ENCODE peak calls at places on chromosome X, in four cellular contexts. One of them, this sample, is unnamed.

GRCh38 chrX:152635941-152636340 is 1.8 kb upstream of the GABRQ start:
- DNase-seq in mesendoderm: peak
- DNase-seq in neuronal stem cell: peak
- DNase-seq in IMR-90: peak
- DNase-seq in this sample: peak

GRCh38 chrX:7889680-7890079 is 37.5 kb downstream of the PNPLA4 start:
- DNase-seq in IMR-90: peak
- DNase-seq in neuronal stem cell: no peak
- DNase-seq in mesendoderm: no peak
- DNase-seq in this sample: peak

GRCh38 chrX:149630681-149631292 is 805 bp downstream of the TMEM185A start:
- DNase-seq in IMR-90: peak
- DNase-seq in mesendoderm: no peak
- DNase-seq in neuronal stem cell: no peak
- DNase-seq in this sample: no peak

GRCh38 chrX:24169211-24169610 is 19.7 kb downstream of the ZFX start:
- DNase-seq in neuronal stem cell: no peak
- DNase-seq in IMR-90: no peak
- DNase-seq in mesendoderm: no peak
- DNase-seq in this sample: no peak

GRCh38 chrX:73683236-73683859 is 120.4 kb downstream of the CHIC1 start:
- DNase-seq in IMR-90: no peak
- DNase-seq in mesendoderm: no peak
- DNase-seq in neuronal stem cell: no peak
- DNase-seq in this sample: no peak

GRCh38 chrX:108036298-108036973 is 8.4 kb upstream of the VSIG1 start:
- DNase-seq in neuronal stem cell: no peak
- DNase-seq in IMR-90: peak
- DNase-seq in mesendoderm: peak
- DNase-seq in this sample: peak

GRCh38 chrX:17380221-17380620 is 5.2 kb downstream of the NHS start:
- DNase-seq in neuronal stem cell: no peak
- DNase-seq in mesendoderm: no peak
- DNase-seq in IMR-90: no peak
- DNase-seq in this sample: no peak

GRCh38 chrX:2933125-2933900 is 4.2 kb upstream of the ARSD start:
- DNase-seq in IMR-90: no peak
- DNase-seq in neuronal stem cell: no peak
- DNase-seq in mesendoderm: no peak
- DNase-seq in this sample: no peak

GRCh38 chrX:111095974-111096870 is at the start of gene PAK3:
- DNase-seq in mesendoderm: peak
- DNase-seq in IMR-90: peak
- DNase-seq in neuronal stem cell: peak
- DNase-seq in this sample: no peak

GRCh38 chrX:109347618-109348017 is 134.3 kb downstream of the GUCY2F start:
- DNase-seq in IMR-90: peak
- DNase-seq in neuronal stem cell: no peak
- DNase-seq in mesendoderm: peak
- DNase-seq in this sample: peak

GRCh38 chrX:45801554-45801953 is 600.9 kb upstream of the DIPK2B start:
- DNase-seq in IMR-90: peak
- DNase-seq in neuronal stem cell: no peak
- DNase-seq in mesendoderm: no peak
- DNase-seq in this sample: peak

GRCh38 chrX:41022579-41022978 is 62.7 kb upstream of the USP9X start:
- DNase-seq in neuronal stem cell: no peak
- DNase-seq in mesendoderm: no peak
- DNase-seq in IMR-90: peak
- DNase-seq in this sample: peak

GRCh38 chrX:49291615-49292337 is 11.7 kb upstream of the GAGE10 start:
- DNase-seq in neuronal stem cell: peak
- DNase-seq in IMR-90: peak
- DNase-seq in mesendoderm: peak
- DNase-seq in this sample: peak

GRCh38 chrX:107565916-107566602 is 62.3 kb upstream of the PRPS1 start:
- DNase-seq in neuronal stem cell: peak
- DNase-seq in IMR-90: peak
- DNase-seq in mesendoderm: peak
- DNase-seq in this sample: no peak

GRCh38 chrX:124829930-124830329 is 483.6 kb downstream of the SH2D1A start:
- DNase-seq in mesendoderm: no peak
- DNase-seq in IMR-90: no peak
- DNase-seq in neuronal stem cell: no peak
- DNase-seq in this sample: no peak

GRCh38 chrX:53088136-53088974 is 5.6 kb upstream of the KANTR start:
- DNase-seq in mesendoderm: peak
- DNase-seq in neuronal stem cell: no peak
- DNase-seq in IMR-90: peak
- DNase-seq in this sample: peak

GRCh38 chrX:1909419-1910206 is 294.8 kb downstream of the ASMT start:
- DNase-seq in mesendoderm: no peak
- DNase-seq in IMR-90: no peak
- DNase-seq in neuronal stem cell: no peak
- DNase-seq in this sample: no peak

GRCh38 chrX:1910207-1910470 is 295.3 kb downstream of the ASMT start:
- DNase-seq in mesendoderm: no peak
- DNase-seq in IMR-90: no peak
- DNase-seq in neuronal stem cell: no peak
- DNase-seq in this sample: no peak

GRCh38 chrX:1914606-1915365 is 299.9 kb downstream of the ASMT start:
- DNase-seq in mesendoderm: peak
- DNase-seq in neuronal stem cell: no peak
- DNase-seq in IMR-90: no peak
- DNase-seq in this sample: no peak

GRCh38 chrX:1911401-1912131 is 296.7 kb downstream of the ASMT start:
- DNase-seq in IMR-90: no peak
- DNase-seq in neuronal stem cell: no peak
- DNase-seq in mesendoderm: no peak
- DNase-seq in this sample: no peak

DNA sequence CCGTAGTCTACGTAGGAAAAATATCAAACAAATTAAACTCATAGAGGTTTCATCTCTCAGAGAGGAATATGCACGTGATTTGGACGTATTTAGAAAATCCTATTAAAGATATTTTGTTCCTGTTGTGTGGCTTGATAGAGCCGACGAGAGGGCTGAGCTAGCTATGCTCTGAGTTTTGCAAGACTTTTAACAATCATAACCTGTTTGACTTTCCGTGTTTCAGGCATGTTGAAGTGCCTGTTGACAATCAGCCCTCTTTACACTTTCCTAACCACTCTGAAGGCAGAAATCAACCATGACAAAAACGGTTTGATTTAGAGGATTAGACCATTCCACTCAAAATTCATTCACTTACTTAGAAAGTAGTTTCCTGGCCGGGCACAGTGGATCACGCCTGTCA is 297.3 kb downstream of the ASMT start:
- DNase-seq in neuronal stem cell: no peak
- DNase-seq in IMR-90: no peak
- DNase-seq in mesendoderm: no peak
- DNase-seq in this sample: no peak
- H3K23ac ChIP-seq in neuronal stem cell: no peak
- H3K23ac ChIP-seq in IMR-90: no peak
- H3K23ac ChIP-seq in mesendoderm: no peak
- H3K23ac ChIP-seq in this sample: no peak

GRCh38 chrX:71910526-71911022 is at the start of gene NHSL2:
- DNase-seq in neuronal stem cell: peak
- DNase-seq in mesendoderm: peak
- DNase-seq in IMR-90: peak
- DNase-seq in this sample: no peak

GRCh38 chrX:71911023-71911730 is 532 bp downstream of the NHSL2 start:
- DNase-seq in mesendoderm: peak
- DNase-seq in neuronal stem cell: peak
- DNase-seq in IMR-90: no peak
- DNase-seq in this sample: no peak

GRCh38 chrX:71911731-71912050 is 1.0 kb downstream of the NHSL2 start:
- DNase-seq in neuronal stem cell: no peak
- DNase-seq in mesendoderm: peak
- DNase-seq in IMR-90: no peak
- DNase-seq in this sample: no peak

GRCh38 chrX:71913156-71913950 is 2.7 kb downstream of the NHSL2 start:
- DNase-seq in mesendoderm: no peak
- DNase-seq in IMR-90: no peak
- DNase-seq in neuronal stem cell: no peak
- DNase-seq in this sample: no peak

DNA sequence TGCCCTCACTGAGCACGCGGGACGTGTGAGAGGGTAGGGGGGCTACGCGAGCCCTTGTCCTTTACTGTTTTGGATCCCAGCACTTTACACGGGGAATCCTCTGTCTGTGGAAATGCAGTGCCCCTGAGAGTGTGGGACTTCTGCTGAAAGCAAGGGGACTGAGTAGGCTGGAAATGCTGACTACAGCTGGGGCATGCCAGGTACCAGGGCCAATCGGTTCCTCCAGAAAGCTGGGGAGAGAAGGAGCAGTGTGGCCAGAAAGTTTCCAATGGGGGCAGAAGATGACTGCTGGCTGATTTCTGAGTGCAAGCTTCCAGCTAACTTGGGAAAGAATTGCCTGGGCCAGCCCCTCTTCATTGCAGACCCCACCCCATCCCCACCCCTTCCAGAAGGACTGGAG is 1.5 kb downstream of the NHSL2 start:
- DNase-seq in mesendoderm: peak
- DNase-seq in IMR-90: no peak
- DNase-seq in neuronal stem cell: no peak
- DNase-seq in this sample: no peak
- H3K18ac ChIP-seq in mesendoderm: peak
- H3K18ac ChIP-seq in IMR-90: no peak
- H3K18ac ChIP-seq in neuronal stem cell: peak
- H3K18ac ChIP-seq in this sample: no peak

GRCh38 chrX:140502491-140503229 is 2.2 kb downstream of the SOX3 start:
- DNase-seq in mesendoderm: peak
- DNase-seq in IMR-90: no peak
- DNase-seq in neuronal stem cell: no peak
- DNase-seq in this sample: no peak

GRCh38 chrX:140501940-140502468 is 2.9 kb downstream of the SOX3 start:
- DNase-seq in neuronal stem cell: no peak
- DNase-seq in mesendoderm: peak
- DNase-seq in IMR-90: no peak
- DNase-seq in this sample: no peak

GRCh38 chrX:140503230-140503585 is 1.7 kb downstream of the SOX3 start:
- DNase-seq in mesendoderm: no peak
- DNase-seq in neuronal stem cell: no peak
- DNase-seq in IMR-90: no peak
- DNase-seq in this sample: no peak

GRCh38 chrX:140501321-140501720 is 3.5 kb downstream of the SOX3 start:
- DNase-seq in IMR-90: no peak
- DNase-seq in neuronal stem cell: no peak
- DNase-seq in mesendoderm: peak
- DNase-seq in this sample: no peak

DNA sequence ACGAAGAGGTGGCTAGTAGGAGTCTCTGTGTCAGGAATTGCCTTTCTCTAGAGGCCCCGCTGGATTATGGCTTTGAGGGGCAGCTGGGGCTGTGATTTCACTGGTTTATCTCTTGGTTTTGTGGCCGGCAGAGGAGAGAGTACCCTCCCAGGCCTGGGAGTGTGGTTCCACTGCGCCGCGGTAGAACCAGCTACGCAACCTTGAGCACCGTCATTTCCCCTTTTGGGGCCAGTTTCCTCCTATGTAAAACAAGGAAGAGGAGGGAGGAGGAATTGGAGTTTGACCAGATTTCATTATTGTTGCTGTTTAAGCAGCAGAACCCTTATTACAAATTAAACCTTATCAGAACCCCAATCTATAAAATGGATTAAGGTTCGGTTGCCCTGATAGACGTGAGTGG is 4.4 kb downstream of the SOX3 start:
- DNase-seq in mesendoderm: no peak
- DNase-seq in neuronal stem cell: no peak
- DNase-seq in IMR-90: no peak
- DNase-seq in this sample: no peak
- H3K4me2 ChIP-seq in mesendoderm: no peak
- H3K4me2 ChIP-seq in neuronal stem cell: no peak
- H3K4me2 ChIP-seq in IMR-90: no peak
- H3K4me2 ChIP-seq in this sample: no peak

DNA sequence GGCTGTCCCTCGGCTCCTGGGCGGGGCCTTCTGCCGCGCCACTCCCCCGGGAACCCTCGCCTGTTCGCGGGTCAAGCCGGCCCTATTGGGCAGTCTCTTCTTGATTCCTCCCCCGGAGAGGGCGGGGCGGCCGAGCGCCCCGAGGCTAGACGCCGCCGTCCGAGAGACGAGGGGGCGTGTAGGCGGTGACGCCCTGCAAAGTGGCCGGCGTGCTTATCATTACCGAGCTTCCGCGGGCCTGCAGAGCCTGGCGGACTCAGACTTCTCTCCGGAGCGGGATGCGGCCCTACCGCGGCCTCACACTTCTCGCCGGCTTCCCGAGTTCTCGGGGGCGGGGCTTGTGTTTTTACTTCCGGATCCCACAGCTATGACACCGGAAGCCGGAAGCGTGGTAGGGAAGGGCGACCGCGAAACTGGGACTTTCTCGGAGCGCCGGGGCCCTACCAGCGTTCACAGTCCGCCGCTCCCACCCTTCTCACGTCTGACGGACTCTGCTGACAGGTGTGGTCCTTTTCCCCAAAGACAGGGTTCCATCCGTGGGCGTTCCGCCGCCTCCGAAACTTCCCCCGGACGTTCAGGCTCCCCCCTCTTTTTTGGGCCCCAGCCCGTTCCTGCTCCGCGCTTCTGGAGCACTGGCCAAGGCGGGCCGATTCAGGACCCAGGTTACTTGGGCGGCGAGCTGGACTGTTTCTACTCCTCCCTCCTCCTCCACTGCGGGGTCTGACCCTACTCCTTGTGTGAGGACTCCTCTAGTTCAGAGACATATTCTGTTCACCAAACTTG is at the start of gene IKBKG:
- DNase-seq in mesendoderm: peak
- DNase-seq in IMR-90: peak
- DNase-seq in neuronal stem cell: peak
- DNase-seq in this sample: peak
- H3K23ac ChIP-seq in mesendoderm: no peak
- H3K23ac ChIP-seq in IMR-90: peak
- H3K23ac ChIP-seq in neuronal stem cell: no peak
- H3K23ac ChIP-seq in this sample: no peak

DNA sequence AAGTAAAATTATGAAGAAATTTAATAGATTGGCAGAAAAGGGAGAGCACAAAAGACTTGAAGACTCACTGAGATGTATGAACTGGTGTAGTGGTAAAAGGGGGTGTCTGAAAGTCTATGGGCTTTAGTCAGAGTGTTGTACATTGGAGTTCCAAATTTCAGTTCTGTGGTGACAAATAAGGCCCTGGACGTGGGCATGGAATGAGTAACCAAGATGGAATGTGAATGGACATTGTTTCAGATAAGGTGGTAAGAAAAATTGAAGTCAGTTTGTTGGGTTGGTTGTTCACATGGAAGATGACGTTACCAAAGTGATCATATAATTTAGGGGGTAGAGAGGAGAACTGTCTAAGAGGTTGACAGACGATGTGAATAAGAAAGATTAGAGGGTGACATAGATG is 13.9 kb downstream of the CYSLTR1 start:
- DNase-seq in IMR-90: no peak
- DNase-seq in neuronal stem cell: no peak
- DNase-seq in mesendoderm: no peak
- DNase-seq in this sample: no peak
- H3K18ac ChIP-seq in IMR-90: no peak
- H3K18ac ChIP-seq in neuronal stem cell: no peak
- H3K18ac ChIP-seq in mesendoderm: no peak
- H3K18ac ChIP-seq in this sample: no peak